ENCODE peak calls at places on chromosomes 12 and 14, in six cellular contexts. One of them, this sample, is unnamed. For H3K36me3, the result is how much of the 10 kb centered on the place peaks cover.

GRCh38 chr12:29113101-29113500 is 36.0 kb upstream of the FAR2 start:
- DNase-seq in neuronal stem cell: no peak
- DNase-seq in mesendoderm: peak
- DNase-seq in IMR-90: peak
- DNase-seq in trophoblast cell: peak
- DNase-seq in H1: no peak
- DNase-seq in this sample: no peak

GRCh38 chr12:132335179-132335756 is 5.9 kb upstream of the GALNT9 start:
- DNase-seq in neuronal stem cell: no peak
- DNase-seq in H1: no peak
- DNase-seq in mesendoderm: no peak
- DNase-seq in trophoblast cell: no peak
- DNase-seq in IMR-90: no peak
- DNase-seq in this sample: no peak

GRCh38 chr12:110619534-110619953 is 5.6 kb downstream of the TCTN1 start:
- DNase-seq in IMR-90: peak
- DNase-seq in trophoblast cell: no peak
- DNase-seq in neuronal stem cell: no peak
- DNase-seq in mesendoderm: no peak
- DNase-seq in H1: no peak
- DNase-seq in this sample: peak

GRCh38 chr12:1007276-1007675 is 16.3 kb downstream of the ERC1 start:
- DNase-seq in H1: no peak
- DNase-seq in neuronal stem cell: no peak
- DNase-seq in mesendoderm: no peak
- DNase-seq in trophoblast cell: no peak
- DNase-seq in IMR-90: no peak
- DNase-seq in this sample: no peak

GRCh38 chr12:24815087-24815423 is 133.8 kb downstream of the BCAT1 start:
- DNase-seq in trophoblast cell: no peak
- DNase-seq in mesendoderm: no peak
- DNase-seq in neuronal stem cell: no peak
- DNase-seq in IMR-90: no peak
- DNase-seq in H1: no peak
- DNase-seq in this sample: no peak

GRCh38 chr14:58755026-58755929 is 117.5 kb downstream of the DACT1 start:
- DNase-seq in trophoblast cell: no peak
- DNase-seq in neuronal stem cell: no peak
- DNase-seq in mesendoderm: no peak
- DNase-seq in H1: no peak
- DNase-seq in IMR-90: no peak
- DNase-seq in this sample: no peak

GRCh38 chr14:99730876-99731351 is 46.8 kb downstream of the CYP46A1 start:
- DNase-seq in IMR-90: no peak
- DNase-seq in trophoblast cell: no peak
- DNase-seq in neuronal stem cell: no peak
- DNase-seq in H1: no peak
- DNase-seq in mesendoderm: no peak
- DNase-seq in this sample: no peak

GRCh38 chr14:72892879-72893635 is 844 bp downstream of the DPF3 start:
- DNase-seq in mesendoderm: no peak
- DNase-seq in trophoblast cell: peak
- DNase-seq in neuronal stem cell: no peak
- DNase-seq in H1: no peak
- DNase-seq in IMR-90: no peak
- DNase-seq in this sample: peak

GRCh38 chr14:73383356-73383755 is 75.0 kb downstream of the NUMB start:
- DNase-seq in trophoblast cell: no peak
- DNase-seq in mesendoderm: no peak
- DNase-seq in H1: no peak
- DNase-seq in IMR-90: no peak
- DNase-seq in neuronal stem cell: no peak
- DNase-seq in this sample: no peak

GRCh38 chr14:31994391-31995033 is 82.6 kb upstream of the ARHGAP5 start:
- DNase-seq in mesendoderm: peak
- DNase-seq in trophoblast cell: peak
- DNase-seq in IMR-90: no peak
- DNase-seq in neuronal stem cell: no peak
- DNase-seq in H1: no peak
- DNase-seq in this sample: no peak

GRCh38 chr12:26787125-26787495 is 45.9 kb downstream of the ITPR2 start:
- DNase-seq in H1: no peak
- DNase-seq in trophoblast cell: no peak
- DNase-seq in mesendoderm: peak
- DNase-seq in neuronal stem cell: no peak
- DNase-seq in IMR-90: peak
- DNase-seq in this sample: peak

GRCh38 chr12:114580306-114580705 is 103.7 kb downstream of the TBX3 start:
- DNase-seq in neuronal stem cell: no peak
- DNase-seq in IMR-90: no peak
- DNase-seq in trophoblast cell: no peak
- DNase-seq in H1: no peak
- DNase-seq in mesendoderm: no peak
- DNase-seq in this sample: no peak

GRCh38 chr14:35368993-35369392 is 35.6 kb downstream of the NFKBIA start:
- DNase-seq in H1: no peak
- DNase-seq in IMR-90: no peak
- DNase-seq in neuronal stem cell: no peak
- DNase-seq in mesendoderm: no peak
- DNase-seq in trophoblast cell: no peak
- DNase-seq in this sample: no peak

GRCh38 chr12:92047058-92047826 is 98.4 kb downstream of the BTG1 start:
- DNase-seq in IMR-90: peak
- DNase-seq in trophoblast cell: no peak
- DNase-seq in mesendoderm: no peak
- DNase-seq in H1: no peak
- DNase-seq in neuronal stem cell: no peak
- DNase-seq in this sample: no peak

GRCh38 chr14:51262868-51263267 is 22.8 kb downstream of the TMX1 start:
- DNase-seq in neuronal stem cell: no peak
- DNase-seq in H1: no peak
- DNase-seq in mesendoderm: no peak
- DNase-seq in IMR-90: no peak
- DNase-seq in trophoblast cell: no peak
- DNase-seq in this sample: no peak

GRCh38 chr12:26116829-26117228 is 8.0 kb downstream of the BHLHE41 start:
- DNase-seq in neuronal stem cell: no peak
- DNase-seq in mesendoderm: peak
- DNase-seq in IMR-90: no peak
- DNase-seq in trophoblast cell: no peak
- DNase-seq in H1: no peak
- DNase-seq in this sample: no peak

GRCh38 chr12:27343255-27344000 is 10.8 kb downstream of the BMAL2 start:
- DNase-seq in IMR-90: peak
- DNase-seq in mesendoderm: peak
- DNase-seq in trophoblast cell: peak
- DNase-seq in H1: no peak
- DNase-seq in neuronal stem cell: no peak
- DNase-seq in this sample: peak

GRCh38 chr14:85487215-85487614 is 42.7 kb upstream of the FLRT2 start:
- DNase-seq in trophoblast cell: no peak
- DNase-seq in IMR-90: peak
- DNase-seq in neuronal stem cell: no peak
- DNase-seq in H1: no peak
- DNase-seq in mesendoderm: no peak
- DNase-seq in this sample: peak

GRCh38 chr14:100582496-100583165 is 4.6 kb downstream of the BEGAIN start:
- DNase-seq in neuronal stem cell: no peak
- DNase-seq in IMR-90: no peak
- DNase-seq in H1: no peak
- DNase-seq in trophoblast cell: no peak
- DNase-seq in mesendoderm: no peak
- DNase-seq in this sample: no peak

GRCh38 chr12:117294206-117294605 is 67.2 kb downstream of the NOS1 start:
- DNase-seq in mesendoderm: peak
- DNase-seq in neuronal stem cell: no peak
- DNase-seq in IMR-90: no peak
- DNase-seq in H1: no peak
- DNase-seq in trophoblast cell: no peak
- DNase-seq in this sample: no peak

GRCh38 chr14:83798421-83798820 is 1731.5 kb upstream of the FLRT2 start:
- DNase-seq in H1: no peak
- DNase-seq in mesendoderm: no peak
- DNase-seq in trophoblast cell: no peak
- DNase-seq in neuronal stem cell: no peak
- DNase-seq in IMR-90: no peak
- DNase-seq in this sample: no peak

GRCh38 chr14:97584528-97584927 is 787.3 kb downstream of the VRK1 start:
- DNase-seq in neuronal stem cell: no peak
- DNase-seq in H1: no peak
- DNase-seq in mesendoderm: peak
- DNase-seq in IMR-90: no peak
- DNase-seq in trophoblast cell: no peak
- DNase-seq in this sample: no peak

GRCh38 chr14:68910540-68910939 is 68.6 kb downstream of the ACTN1 start:
- DNase-seq in trophoblast cell: no peak
- DNase-seq in mesendoderm: no peak
- DNase-seq in neuronal stem cell: no peak
- DNase-seq in IMR-90: peak
- DNase-seq in H1: no peak
- DNase-seq in this sample: peak

GRCh38 chr14:24665440-24665991 is 31.5 kb upstream of the GZMB start:
- DNase-seq in mesendoderm: no peak
- DNase-seq in neuronal stem cell: no peak
- DNase-seq in H1: no peak
- DNase-seq in IMR-90: no peak
- DNase-seq in trophoblast cell: no peak
- DNase-seq in this sample: no peak

GRCh38 chr12:121673013-121673441 is 3.6 kb upstream of the MORN3 start:
- DNase-seq in neuronal stem cell: no peak
- DNase-seq in mesendoderm: peak
- DNase-seq in H1: no peak
- DNase-seq in trophoblast cell: peak
- DNase-seq in IMR-90: no peak
- DNase-seq in this sample: peak

GRCh38 chr12:121537814-121538698 is 42.8 kb downstream of the KDM2B start:
- DNase-seq in neuronal stem cell: no peak
- DNase-seq in trophoblast cell: no peak
- DNase-seq in IMR-90: no peak
- DNase-seq in H1: no peak
- DNase-seq in mesendoderm: no peak
- DNase-seq in this sample: peak

GRCh38 chr14:36747411-36748184 is 85.9 kb downstream of the PAX9 start:
- DNase-seq in trophoblast cell: peak
- DNase-seq in IMR-90: no peak
- DNase-seq in H1: no peak
- DNase-seq in mesendoderm: peak
- DNase-seq in neuronal stem cell: no peak
- DNase-seq in this sample: peak

GRCh38 chr12:13228579-13228978 is 32.1 kb downstream of the EMP1 start:
- DNase-seq in mesendoderm: no peak
- DNase-seq in IMR-90: no peak
- DNase-seq in trophoblast cell: no peak
- DNase-seq in neuronal stem cell: no peak
- DNase-seq in H1: no peak
- DNase-seq in this sample: no peak

GRCh38 chr14:56796259-56796658 is 14.0 kb downstream of the OTX2 start:
- DNase-seq in mesendoderm: peak
- DNase-seq in trophoblast cell: no peak
- DNase-seq in H1: no peak
- DNase-seq in neuronal stem cell: no peak
- DNase-seq in IMR-90: no peak
- DNase-seq in this sample: no peak

DNA sequence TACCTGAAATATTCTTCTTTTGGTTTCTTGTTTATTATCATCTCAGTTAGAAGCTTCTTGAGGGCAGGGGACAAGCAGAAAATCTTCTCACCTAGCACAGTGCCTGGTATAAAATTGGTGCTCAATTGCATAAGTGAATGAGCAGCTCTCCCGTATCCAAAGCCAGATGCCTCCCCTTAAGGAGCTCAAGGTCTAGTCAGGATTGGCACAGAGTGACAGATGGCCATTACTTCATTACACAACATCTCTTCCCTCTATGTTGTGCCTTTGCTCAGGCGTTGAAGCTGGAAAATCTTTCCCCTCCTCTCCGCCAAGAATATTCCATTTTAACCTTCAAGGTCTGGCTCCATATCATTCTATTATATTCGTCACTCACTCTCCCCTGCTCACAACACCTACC is 3.6 kb downstream of the SLC4A8 start:
- DNase-seq in mesendoderm: no peak
- DNase-seq in H1: no peak
- DNase-seq in neuronal stem cell: no peak
- DNase-seq in trophoblast cell: no peak
- DNase-seq in IMR-90: no peak
- DNase-seq in this sample: no peak
- H3K36me3 ChIP-seq in mesendoderm: under half
- H3K36me3 ChIP-seq in H1: under half
- H3K36me3 ChIP-seq in neuronal stem cell: under half
- H3K36me3 ChIP-seq in trophoblast cell: under half
- H3K36me3 ChIP-seq in IMR-90: under half
- H3K36me3 ChIP-seq in this sample: under half

DNA sequence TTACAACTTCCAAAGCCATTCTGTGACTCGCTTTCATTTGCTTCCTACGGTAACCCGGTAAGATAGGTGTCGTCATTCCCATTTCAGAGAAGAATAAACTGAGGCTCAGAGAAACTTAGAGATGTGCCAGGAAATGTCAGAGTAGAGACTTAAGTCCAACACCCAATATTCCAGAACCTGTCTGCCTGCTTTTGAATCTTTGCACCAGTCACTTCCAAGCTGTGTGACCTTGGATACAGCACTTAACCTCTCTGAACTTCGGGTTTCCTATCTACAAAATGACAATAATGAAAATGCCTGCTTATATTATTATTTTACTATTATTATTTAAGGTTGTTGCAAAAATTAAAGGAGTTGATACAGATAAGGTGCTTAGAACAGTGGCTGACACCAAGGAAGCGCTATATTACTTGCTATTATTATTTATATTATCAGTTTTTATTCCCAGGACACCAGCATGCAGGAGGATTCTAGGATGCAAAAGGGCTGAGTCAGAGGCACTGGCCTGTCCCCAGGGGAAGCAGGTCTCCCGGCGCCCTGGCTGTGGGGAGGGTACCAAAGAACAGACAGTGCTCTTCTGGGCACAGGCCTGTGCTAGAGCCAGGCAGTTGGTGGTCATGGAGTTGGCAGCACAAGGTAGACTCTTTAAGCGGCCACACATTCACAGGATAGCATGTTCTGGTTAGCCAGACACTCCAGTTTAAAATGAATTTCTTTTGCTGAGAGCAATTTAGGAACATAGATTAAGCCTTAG is 5.4 kb downstream of the HSPB8 start:
- DNase-seq in mesendoderm: no peak
- DNase-seq in H1: no peak
- DNase-seq in neuronal stem cell: no peak
- DNase-seq in IMR-90: no peak
- DNase-seq in trophoblast cell: peak
- DNase-seq in this sample: no peak
- H2BK120ac ChIP-seq in mesendoderm: no peak
- H2BK120ac ChIP-seq in H1: no peak
- H2BK120ac ChIP-seq in neuronal stem cell: no peak
- H2BK120ac ChIP-seq in IMR-90: no peak
- H2BK120ac ChIP-seq in trophoblast cell: no peak
- H2BK120ac ChIP-seq in this sample: no peak

GRCh38 chr14:21308132-21308478 is 28.2 kb downstream of the RPGRIP1 start:
- DNase-seq in mesendoderm: no peak
- DNase-seq in H1: no peak
- DNase-seq in neuronal stem cell: no peak
- DNase-seq in IMR-90: no peak
- DNase-seq in trophoblast cell: no peak
- DNase-seq in this sample: no peak
- H2BK5ac ChIP-seq in mesendoderm: no peak
- H2BK5ac ChIP-seq in H1: peak
- H2BK5ac ChIP-seq in neuronal stem cell: no peak
- H2BK5ac ChIP-seq in IMR-90: no peak
- H2BK5ac ChIP-seq in trophoblast cell: no peak
- H2BK5ac ChIP-seq in this sample: no peak

GRCh38 chr14:21234112-21234511 is 35.1 kb downstream of the HNRNPC start:
- DNase-seq in mesendoderm: no peak
- DNase-seq in H1: no peak
- DNase-seq in neuronal stem cell: no peak
- DNase-seq in IMR-90: no peak
- DNase-seq in trophoblast cell: no peak
- DNase-seq in this sample: no peak
- H3K36me3 ChIP-seq in mesendoderm: under half
- H3K36me3 ChIP-seq in H1: half or more
- H3K36me3 ChIP-seq in neuronal stem cell: under half
- H3K36me3 ChIP-seq in IMR-90: under half
- H3K36me3 ChIP-seq in trophoblast cell: under half
- H3K36me3 ChIP-seq in this sample: half or more